ENCODE peak calls at places on chromosomes 6 and 20, in four cellular contexts. X is uterus; V is endodermal cell; W is CD8-positive, alpha-beta memory T cell. A is an unnamed sample. For H3K9me3, the result is how much of the 10 kb centered on the place peaks cover.

GRCh38 chr20:17558154-17558940 is 11.5 kb upstream of the DSTN start:
- DNase-seq in X (peak), V (peak), W (no peak), A (no peak)

GRCh38 chr6:29965873-29966601 is 23.7 kb downstream of the HLA-A start:
- DNase-seq in X (peak), V (peak), W (peak), A (peak)

GRCh38 chr6:147216915-147217314 is 12.7 kb downstream of the STXBP5 start:
- DNase-seq in X (no peak), V (no peak), W (no peak), A (no peak)

GRCh38 chr6:4804095-4804494 is 27.9 kb downstream of the CDYL start:
- DNase-seq in X (no peak), V (peak), W (no peak), A (no peak)

GRCh38 chr6:11553824-11554223 is 16.3 kb downstream of the TMEM170B start:
- DNase-seq in X (no peak), V (no peak), W (no peak), A (no peak)

GRCh38 chr6:54730767-54731665 is 115.6 kb upstream of the FAM83B start:
- DNase-seq in X (no peak), V (no peak), W (no peak), A (no peak)

GRCh38 chr6:34239893-34240292 is 3.2 kb downstream of the HMGA1 start:
- DNase-seq in X (no peak), V (no peak), W (no peak), A (no peak)

GRCh38 chr6:133240511-133241087 is 558 bp upstream of the EYA4 start:
- DNase-seq in X (no peak), V (peak), W (no peak), A (peak)

GRCh38 chr6:146884728-146885127 is 286.0 kb downstream of the ADGB start:
- DNase-seq in X (no peak), V (no peak), W (no peak), A (no peak)

GRCh38 chr6:84979541-84979940 is 215.1 kb upstream of the TBX18 start:
- DNase-seq in X (no peak), V (no peak), W (no peak), A (no peak)

GRCh38 chr6:31861919-31862343 is 690 bp downstream of the NEU1 start:
- DNase-seq in X (no peak), V (no peak), W (no peak), A (peak)

GRCh38 chr6:31865205-31866118 is 2.8 kb upstream of the NEU1 start:
- DNase-seq in X (no peak), V (no peak), W (no peak), A (peak)

GRCh38 chr6:31862344-31863235 is at the start of gene NEU1:
- DNase-seq in X (peak), V (peak), W (peak), A (peak)

GRCh38 chr6:31861150-31861549 is 1.5 kb downstream of the NEU1 start:
- DNase-seq in X (no peak), V (no peak), W (no peak), A (peak)

DNA sequence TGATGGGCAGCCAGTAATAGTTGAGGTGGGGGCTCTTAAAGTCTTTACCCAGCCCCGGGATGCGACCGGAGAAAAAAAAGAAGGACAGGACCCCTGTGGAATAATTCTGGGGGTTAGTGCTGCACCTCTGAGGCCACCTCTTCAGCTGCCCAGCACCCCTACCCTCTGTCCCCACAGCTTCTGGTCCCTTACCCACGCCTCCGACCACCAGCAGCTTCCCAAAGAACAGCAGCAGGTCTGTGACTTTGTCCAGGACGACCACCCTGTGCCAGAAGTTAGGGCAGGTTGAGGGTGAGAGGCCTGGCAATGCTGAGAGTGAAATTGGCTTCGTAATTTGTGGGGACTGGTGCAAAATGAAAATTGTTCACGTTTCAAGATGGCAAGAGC is 2.2 kb upstream of the NEU1 start:
- DNase-seq in X (no peak), V (no peak), W (no peak), A (peak)
- H3K9me3 ChIP-seq in X (under half), V (under half), W (under half), A (under half)

GRCh38 chr6:116667620-116668019 is 946 bp downstream of the ZUP1 start:
- DNase-seq in X (no peak), V (no peak), W (no peak), A (no peak)

GRCh38 chr6:116663308-116663707 is 5.3 kb downstream of the ZUP1 start:
- DNase-seq in X (no peak), V (no peak), W (no peak), A (no peak)

GRCh38 chr6:116665464-116665863 is 3.1 kb downstream of the ZUP1 start:
- DNase-seq in X (no peak), V (no peak), W (no peak), A (no peak)

GRCh38 chr6:116662186-116662585 is 6.4 kb downstream of the ZUP1 start:
- DNase-seq in X (no peak), V (no peak), W (no peak), A (no peak)

DNA sequence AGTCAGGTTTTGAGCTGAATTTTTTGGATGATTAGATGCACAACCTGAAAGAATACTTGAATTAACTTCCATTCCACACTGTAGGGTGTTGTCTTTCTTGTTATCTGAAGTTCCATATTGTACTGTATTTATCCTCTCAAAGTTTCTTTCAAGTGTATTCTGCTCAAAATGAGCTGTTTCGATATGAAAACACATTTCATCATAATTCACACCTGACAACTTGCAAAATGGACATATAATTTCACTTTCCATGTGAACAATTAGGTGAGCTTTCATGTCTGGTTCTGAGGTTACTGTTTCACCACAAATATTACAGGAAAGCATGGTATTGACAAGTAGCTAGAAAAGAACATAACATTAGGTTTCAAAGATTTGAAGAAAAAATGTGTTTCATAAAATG is 1.7 kb downstream of the ZUP1 start:
- DNase-seq in X (no peak), V (no peak), W (no peak), A (no peak)
- H3K4me3 ChIP-seq in X (no peak), V (peak), W (peak), A (no peak)

GRCh38 chr20:31260326-31260932 is 3.0 kb downstream of the DEFB115 start:
- DNase-seq in X (no peak), V (no peak), W (no peak), A (no peak)
- H3K9me3 ChIP-seq in X (under half), V (half or more), W (under half), A (under half)

GRCh38 chr6:149711711-149712110 is 6.2 kb downstream of the LATS1 start:
- DNase-seq in X (no peak), V (no peak), W (no peak), A (no peak)
- H3K4me3 ChIP-seq in X (no peak), V (no peak), W (no peak), A (no peak)

DNA sequence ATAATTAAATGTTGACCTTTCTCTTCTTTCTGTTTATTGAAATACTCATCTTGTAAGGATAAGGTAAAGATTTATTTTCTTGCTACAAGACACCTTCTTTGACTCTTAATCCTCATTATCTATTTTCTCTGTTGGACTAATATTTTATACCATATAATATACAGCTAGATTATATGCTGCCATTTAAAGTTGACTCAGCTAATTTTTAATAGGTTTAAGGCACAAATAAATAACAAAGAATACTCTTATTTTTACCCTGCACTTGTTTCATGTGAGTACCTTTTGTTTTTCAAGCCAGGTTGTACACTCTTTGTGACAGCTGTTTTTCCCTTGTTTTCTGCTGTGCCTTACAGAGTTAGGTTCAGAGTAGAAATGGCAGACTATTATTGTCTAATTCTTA is 83.9 kb upstream of the ASCC3 start:
- DNase-seq in X (no peak), V (no peak), W (no peak), A (no peak)
- H3K9me3 ChIP-seq in X (under half), V (under half), W (under half), A (under half)

GRCh38 chr20:58464838-58465237 is 50.4 kb downstream of the APCDD1L start:
- DNase-seq in X (no peak), V (peak), W (no peak), A (no peak)

GRCh38 chr20:58463231-58463630 is 52.0 kb downstream of the APCDD1L start:
- DNase-seq in X (no peak), V (no peak), W (no peak), A (no peak)

GRCh38 chr20:58466729-58467571 is 48.2 kb downstream of the APCDD1L start:
- DNase-seq in X (no peak), V (peak), W (no peak), A (no peak)

GRCh38 chr20:58467572-58468330 is 47.4 kb downstream of the APCDD1L start:
- DNase-seq in X (peak), V (peak), W (no peak), A (no peak)

GRCh38 chr20:58466309-58466708 is 48.9 kb downstream of the APCDD1L start:
- DNase-seq in X (no peak), V (peak), W (no peak), A (no peak)
- H3K4me3 ChIP-seq in X (no peak), V (no peak), W (no peak), A (no peak)